ENCODE peak calls at places on chromosome 3, in five cellular contexts. K is nucleus accumbens, Y is SW 1271, P is skeletal muscle cell, F is small intestine. B is an unnamed sample.

GRCh38 chr3:42398080-42398479 is 12.3 kb downstream of the LYZL4 start:
- DNase-seq in K (no peak), P (no peak), F (no peak), Y (no peak), B (no peak)

GRCh38 chr3:50130436-50130835 is 24.7 kb upstream of the SEMA3F start:
- DNase-seq in Y (no peak), K (no peak), F (no peak), P (no peak), B (no peak)

GRCh38 chr3:114409291-114409690 is 115.5 kb downstream of the TIGIT start:
- DNase-seq in P (no peak), F (no peak), Y (no peak), K (no peak), B (no peak)

GRCh38 chr3:155079795-155080546 is at the start of gene MME:
- DNase-seq in P (peak), Y (peak), F (peak), K (peak), B (no peak)

GRCh38 chr3:43217633-43218032 is 68.7 kb upstream of the SNRK start:
- DNase-seq in Y (no peak), F (no peak), P (peak), K (no peak), B (no peak)

GRCh38 chr3:178082508-178082907 is 453.7 kb upstream of the KCNMB2 start:
- DNase-seq in Y (no peak), F (no peak), P (no peak), K (no peak), B (no peak)

GRCh38 chr3:31777092-31777491 is 204.0 kb downstream of the OSBPL10 start:
- DNase-seq in Y (no peak), P (no peak), K (no peak), F (no peak), B (no peak)

GRCh38 chr3:143977326-143978262 is 6.0 kb downstream of the DIPK2A start:
- DNase-seq in Y (no peak), F (no peak), K (no peak), P (no peak), B (peak)

GRCh38 chr3:105490045-105490444 is 123.3 kb downstream of the ALCAM start:
- DNase-seq in Y (no peak), F (no peak), P (no peak), K (no peak), B (no peak)

GRCh38 chr3:8488436-8488835 is 13.2 kb upstream of the LMCD1 start:
- DNase-seq in P (no peak), Y (no peak), F (no peak), K (no peak), B (no peak)

GRCh38 chr3:187669675-187670504 is at the start of gene SST:
- DNase-seq in F (no peak), K (no peak), P (peak), Y (no peak), B (no peak)

GRCh38 chr3:46350262-46350565 is 3.7 kb upstream of the CCR2 start:
- DNase-seq in K (no peak), Y (no peak), P (no peak), F (no peak), B (no peak)

GRCh38 chr3:186815490-186815889 is 9.2 kb upstream of the RFC4 start:
- DNase-seq in Y (no peak), P (peak), K (no peak), F (no peak), B (no peak)

GRCh38 chr3:177561769-177562360 is 364.6 kb upstream of the TBL1XR1 start:
- DNase-seq in K (no peak), P (no peak), Y (no peak), F (no peak), B (no peak)

GRCh38 chr3:8324727-8325126 is 176.9 kb upstream of the LMCD1 start:
- DNase-seq in K (peak), F (no peak), Y (no peak), P (no peak), B (peak)

GRCh38 chr3:39000008-39000450 is 51.7 kb downstream of the SCN11A start:
- DNase-seq in F (peak), Y (peak), P (no peak), K (no peak), B (peak)

GRCh38 chr3:49173116-49173791 is 1.9 kb downstream of the KLHDC8B start:
- DNase-seq in K (no peak), F (peak), P (no peak), Y (no peak), B (no peak)

B was measured in midbrain.